ENCODE peak calls at places on chromosome 13, in four cellular contexts. One of them, this sample, is unnamed.

GRCh38 chr13:29908411-29908810 is 58.0 kb upstream of the UBL3 start:
- DNase-seq in A549: no peak
- DNase-seq in tibial artery: no peak
- DNase-seq in fibroblast of pulmonary artery: peak
- DNase-seq in this sample: no peak

GRCh38 chr13:80979035-80979641 is 638.2 kb upstream of the SPRY2 start:
- DNase-seq in A549: peak
- DNase-seq in tibial artery: no peak
- DNase-seq in fibroblast of pulmonary artery: peak
- DNase-seq in this sample: peak

GRCh38 chr13:29924482-29924884 is 74.1 kb upstream of the UBL3 start:
- DNase-seq in A549: peak
- DNase-seq in tibial artery: no peak
- DNase-seq in fibroblast of pulmonary artery: peak
- DNase-seq in this sample: no peak

GRCh38 chr13:110015253-110015652 is 228.9 kb upstream of the IRS2 start:
- DNase-seq in A549: no peak
- DNase-seq in tibial artery: no peak
- DNase-seq in fibroblast of pulmonary artery: peak
- DNase-seq in this sample: no peak

GRCh38 chr13:32535140-32535539 is 3.5 kb downstream of the N4BP2L2 start:
- DNase-seq in A549: no peak
- DNase-seq in tibial artery: no peak
- DNase-seq in fibroblast of pulmonary artery: no peak
- DNase-seq in this sample: no peak

GRCh38 chr13:99237981-99238662 is 20.1 kb downstream of the GPR18 start:
- DNase-seq in A549: no peak
- DNase-seq in tibial artery: no peak
- DNase-seq in fibroblast of pulmonary artery: no peak
- DNase-seq in this sample: no peak

GRCh38 chr13:66995366-66995663 is 234.8 kb downstream of the PCDH9 start:
- DNase-seq in A549: no peak
- DNase-seq in tibial artery: no peak
- DNase-seq in fibroblast of pulmonary artery: no peak
- DNase-seq in this sample: no peak

GRCh38 chr13:98749501-98749900 is 3.0 kb downstream of the SLC15A1 start:
- DNase-seq in A549: no peak
- DNase-seq in tibial artery: no peak
- DNase-seq in fibroblast of pulmonary artery: peak
- DNase-seq in this sample: no peak

GRCh38 chr13:50611117-50611781 is 232.2 kb downstream of the DLEU7 start:
- DNase-seq in A549: no peak
- DNase-seq in tibial artery: no peak
- DNase-seq in fibroblast of pulmonary artery: no peak
- DNase-seq in this sample: no peak

GRCh38 chr13:86000546-86000945 is 201.3 kb upstream of the SLITRK6 start:
- DNase-seq in A549: no peak
- DNase-seq in tibial artery: no peak
- DNase-seq in fibroblast of pulmonary artery: no peak
- DNase-seq in this sample: no peak

GRCh38 chr13:110304256-110304655 is 2.7 kb downstream of the COL4A1 start:
- DNase-seq in A549: no peak
- DNase-seq in tibial artery: no peak
- DNase-seq in fibroblast of pulmonary artery: peak
- DNase-seq in this sample: no peak

GRCh38 chr13:51590966-51591627 is 6.8 kb downstream of the WDFY2 start:
- DNase-seq in A549: peak
- DNase-seq in tibial artery: no peak
- DNase-seq in fibroblast of pulmonary artery: peak
- DNase-seq in this sample: no peak

GRCh38 chr13:105599477-105600037 is 935.9 kb downstream of the EFNB2 start:
- DNase-seq in A549: no peak
- DNase-seq in tibial artery: no peak
- DNase-seq in fibroblast of pulmonary artery: peak
- DNase-seq in this sample: no peak

GRCh38 chr13:47858678-47859050 is 142.4 kb downstream of the SUCLA2 start:
- DNase-seq in A549: no peak
- DNase-seq in tibial artery: no peak
- DNase-seq in fibroblast of pulmonary artery: peak
- DNase-seq in this sample: no peak

GRCh38 chr13:35836476-35836875 is 294.7 kb downstream of the DCLK1 start:
- DNase-seq in A549: no peak
- DNase-seq in tibial artery: no peak
- DNase-seq in fibroblast of pulmonary artery: no peak
- DNase-seq in this sample: no peak

GRCh38 chr13:82758056-82758455 is 1124.2 kb downstream of the SLITRK1 start:
- DNase-seq in A549: no peak
- DNase-seq in tibial artery: no peak
- DNase-seq in fibroblast of pulmonary artery: peak
- DNase-seq in this sample: no peak
- TF ChIP-seq CTCF in A549: no peak
- TF ChIP-seq CTCF in tibial artery: no peak
- TF ChIP-seq CTCF in fibroblast of pulmonary artery: peak
- TF ChIP-seq CTCF in this sample: peak

DNA sequence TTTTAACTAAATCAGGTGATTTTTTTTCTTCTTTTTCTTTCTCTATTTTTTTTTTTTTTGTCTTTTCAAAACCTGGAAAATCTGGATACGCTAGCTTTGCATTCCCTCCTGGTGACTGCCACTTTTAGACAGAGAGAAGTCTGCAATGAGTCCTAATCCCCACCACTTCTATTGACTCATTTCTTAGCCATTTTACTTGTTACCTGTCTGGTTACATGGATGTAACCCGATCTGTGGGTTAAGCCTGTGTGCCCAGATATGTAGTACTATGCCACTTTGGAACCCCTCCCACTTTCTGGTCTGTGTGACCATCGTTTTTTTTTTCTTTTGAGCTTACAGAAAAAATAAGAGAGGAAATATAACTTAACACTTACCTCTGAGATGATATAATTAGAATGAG is 817.8 kb upstream of the PCDH9 start:
- DNase-seq in A549: no peak
- DNase-seq in tibial artery: no peak
- DNase-seq in fibroblast of pulmonary artery: no peak
- DNase-seq in this sample: no peak
- TF ChIP-seq CTCF in A549: no peak
- TF ChIP-seq CTCF in tibial artery: no peak
- TF ChIP-seq CTCF in fibroblast of pulmonary artery: no peak
- TF ChIP-seq CTCF in this sample: no peak

GRCh38 chr13:71240906-71241305 is 626.1 kb downstream of the DACH1 start:
- DNase-seq in A549: no peak
- DNase-seq in tibial artery: no peak
- DNase-seq in fibroblast of pulmonary artery: peak
- DNase-seq in this sample: no peak
- TF ChIP-seq CTCF in A549: no peak
- TF ChIP-seq CTCF in tibial artery: no peak
- TF ChIP-seq CTCF in fibroblast of pulmonary artery: peak
- TF ChIP-seq CTCF in this sample: peak

GRCh38 chr13:60095300-60095699 is 68.4 kb downstream of the DIAPH3 start:
- DNase-seq in A549: no peak
- DNase-seq in tibial artery: no peak
- DNase-seq in fibroblast of pulmonary artery: no peak
- DNase-seq in this sample: no peak

GRCh38 chr13:60090579-60090978 is 73.1 kb downstream of the DIAPH3 start:
- DNase-seq in A549: no peak
- DNase-seq in tibial artery: no peak
- DNase-seq in fibroblast of pulmonary artery: peak
- DNase-seq in this sample: no peak

GRCh38 chr13:60094385-60095088 is 69.2 kb downstream of the DIAPH3 start:
- DNase-seq in A549: no peak
- DNase-seq in tibial artery: no peak
- DNase-seq in fibroblast of pulmonary artery: no peak
- DNase-seq in this sample: no peak

DNA sequence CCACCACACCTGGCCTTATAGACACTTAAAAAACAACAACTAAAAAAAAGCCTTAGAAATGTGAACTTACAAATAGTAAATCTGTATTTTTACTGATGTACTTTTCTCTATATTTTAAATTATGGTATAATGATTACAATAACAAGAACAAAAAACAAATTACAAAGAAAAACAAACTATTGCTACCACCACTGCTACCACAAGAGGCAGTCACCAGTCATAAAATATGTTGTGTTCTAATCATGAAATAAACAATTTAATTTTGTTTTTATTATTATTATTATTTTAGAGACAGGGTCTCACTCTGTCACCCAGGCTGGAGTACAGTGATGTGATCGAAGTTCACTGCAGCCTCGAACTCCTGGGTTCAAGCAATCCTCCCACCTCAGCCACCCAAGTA is 72.2 kb downstream of the DIAPH3 start:
- DNase-seq in A549: no peak
- DNase-seq in tibial artery: no peak
- DNase-seq in fibroblast of pulmonary artery: no peak
- DNase-seq in this sample: no peak
- TF ChIP-seq CTCF in A549: no peak
- TF ChIP-seq CTCF in tibial artery: no peak
- TF ChIP-seq CTCF in fibroblast of pulmonary artery: peak
- TF ChIP-seq CTCF in this sample: peak

GRCh38 chr13:28268800-28269223 is 130.5 kb downstream of the PAN3 start:
- DNase-seq in A549: no peak
- DNase-seq in tibial artery: no peak
- DNase-seq in fibroblast of pulmonary artery: no peak
- DNase-seq in this sample: no peak

DNA sequence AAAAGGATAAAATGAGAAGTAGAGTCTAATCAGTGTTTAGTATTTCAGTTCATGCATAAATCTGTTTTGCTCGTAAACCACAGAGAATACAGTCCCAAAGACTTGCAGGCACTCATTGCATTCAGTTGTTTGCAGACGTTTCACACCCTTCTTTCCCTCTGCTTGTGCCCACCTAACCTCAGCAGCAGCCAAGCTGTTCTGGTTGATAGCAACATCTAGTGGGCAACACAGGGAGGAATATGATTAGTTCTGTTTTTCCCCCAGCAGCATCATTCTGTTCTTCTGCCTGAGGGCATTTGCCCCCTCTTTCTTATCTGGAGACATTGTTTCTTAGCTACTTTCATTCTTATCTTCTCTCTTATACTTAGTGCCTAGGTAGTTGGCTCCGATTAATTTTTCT is 135.6 kb downstream of the PAN3 start:
- DNase-seq in A549: no peak
- DNase-seq in tibial artery: no peak
- DNase-seq in fibroblast of pulmonary artery: peak
- DNase-seq in this sample: no peak
- TF ChIP-seq CTCF in A549: no peak
- TF ChIP-seq CTCF in tibial artery: no peak
- TF ChIP-seq CTCF in fibroblast of pulmonary artery: no peak
- TF ChIP-seq CTCF in this sample: no peak

DNA sequence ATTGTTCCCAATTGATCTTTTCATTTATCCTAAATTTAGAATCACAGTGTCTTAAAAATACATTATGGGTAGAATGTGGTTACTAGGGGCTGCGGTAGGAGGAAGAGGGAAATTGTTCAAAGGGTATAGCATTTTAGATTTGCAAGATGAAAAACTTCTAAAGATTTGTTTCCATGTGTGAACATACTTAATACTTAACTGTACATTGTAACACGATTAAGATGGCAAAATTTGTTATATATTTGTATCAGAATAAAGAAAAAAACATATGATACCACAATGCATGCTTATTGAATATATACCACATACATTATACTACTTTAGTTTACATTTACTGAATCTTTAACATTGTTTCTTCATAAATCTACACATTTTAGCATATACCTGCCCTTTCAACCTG is 677.3 kb upstream of the PCDH20 start:
- DNase-seq in A549: no peak
- DNase-seq in tibial artery: no peak
- DNase-seq in fibroblast of pulmonary artery: no peak
- DNase-seq in this sample: no peak
- TF ChIP-seq CTCF in A549: no peak
- TF ChIP-seq CTCF in tibial artery: no peak
- TF ChIP-seq CTCF in fibroblast of pulmonary artery: no peak
- TF ChIP-seq CTCF in this sample: no peak

GRCh38 chr13:44879452-44880058 is 109.7 kb downstream of the NUFIP1 start:
- DNase-seq in A549: no peak
- DNase-seq in tibial artery: no peak
- DNase-seq in fibroblast of pulmonary artery: peak
- DNase-seq in this sample: no peak
- TF ChIP-seq CTCF in A549: peak
- TF ChIP-seq CTCF in tibial artery: peak
- TF ChIP-seq CTCF in fibroblast of pulmonary artery: peak
- TF ChIP-seq CTCF in this sample: peak

DNA sequence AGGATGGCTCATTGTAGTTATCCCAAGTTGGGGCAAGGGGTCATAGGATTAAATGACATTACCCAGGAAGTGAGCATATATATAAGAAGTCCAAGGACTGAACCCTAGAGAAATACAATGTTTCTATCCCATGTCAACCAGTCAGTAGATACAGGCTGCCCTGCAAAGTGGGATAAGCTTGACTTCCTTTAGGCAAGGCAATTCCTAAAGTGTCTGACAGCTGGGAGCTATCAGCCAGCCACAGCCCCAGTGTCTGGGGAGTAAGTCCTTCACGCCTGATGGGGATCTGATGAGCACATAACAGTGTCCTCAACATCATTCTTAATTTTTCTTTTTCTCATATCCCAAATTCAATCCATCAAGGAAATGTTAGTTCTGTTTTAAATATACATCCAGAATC is 54.1 kb downstream of the DNAJC15 start:
- DNase-seq in A549: no peak
- DNase-seq in tibial artery: no peak
- DNase-seq in fibroblast of pulmonary artery: no peak
- DNase-seq in this sample: peak
- TF ChIP-seq CTCF in A549: no peak
- TF ChIP-seq CTCF in tibial artery: no peak
- TF ChIP-seq CTCF in fibroblast of pulmonary artery: no peak
- TF ChIP-seq CTCF in this sample: no peak

This sample was measured in nephron progenitor cell.